ENCODE peak calls at places on chromosomes 3 and 15, in seven cellular contexts. R is fibroblast of lung, T is H9, A is neural crest cell, G is ELR, Q is immature natural killer cell, E is HFF-Myc. F is an unnamed sample.
A peak's percentile ranks its signal among the peaks of the same experiment; 100 is the strongest.

GRCh38 chr15:69718916-69719315 is 266.3 kb downstream of the RPLP1 start:
- DNase-seq in R (no peak), T (no peak), A (no peak), G (no peak), Q (peak; percentile 75), E (no peak), F (peak; percentile 79)

GRCh38 chr3:57805674-57806073 is 49.6 kb downstream of the SLMAP start:
- DNase-seq in R (peak; percentile 86), T (no peak), A (no peak), G (peak; percentile 92), Q (no peak), E (peak; percentile 52), F (no peak)

GRCh38 chr3:167318306-167318705 is 61.8 kb downstream of the ZBBX start:
- DNase-seq in R (no peak), T (no peak), A (no peak), G (no peak), Q (no peak), E (no peak), F (no peak)

GRCh38 chr3:30945291-30945690 is 50.8 kb upstream of the GADL1 start:
- DNase-seq in R (no peak), T (no peak), A (no peak), G (no peak), Q (no peak), E (no peak), F (no peak)

GRCh38 chr3:95235916-95236315 is 1173.1 kb downstream of the NSUN3 start:
- DNase-seq in R (no peak), T (no peak), A (no peak), G (no peak), Q (no peak), E (no peak), F (no peak)

GRCh38 chr3:18389108-18389733 is 35.9 kb downstream of the SATB1 start:
- DNase-seq in R (no peak), T (no peak), A (peak; percentile 25), G (peak; percentile 36), Q (peak; percentile 33), E (no peak), F (peak; percentile 50)

GRCh38 chr15:64558460-64559179 is 98.2 kb downstream of the ZNF609 start:
- DNase-seq in R (peak; percentile 50), T (no peak), A (no peak), G (no peak), Q (no peak), E (no peak), F (no peak)

GRCh38 chr15:38994310-38994709 is 429.7 kb upstream of the RASGRP1 start:
- DNase-seq in R (peak; percentile 26), T (no peak), A (no peak), G (no peak), Q (no peak), E (no peak), F (no peak)

F was measured in RPMI8226.